ENCODE peak calls at places on chromosomes 11 and 22, in six cellular contexts. P is MM.1S, I is IMR-90, Z is PC-3, V is glutamatergic neuron, G is fibroblast of lung. Y is an unnamed sample.
A peak's percentile ranks its signal among the peaks of the same experiment; 100 is the strongest.

GRCh38 chr11:93904711-93905110 is 54.3 kb upstream of the VSTM5 start:
- DNase-seq in P (no peak), I (no peak), Z (no peak), V (no peak), G (peak; percentile 34), Y (no peak)

GRCh38 chr11:62909107-62909894 is 11.9 kb downstream of the CHRM1 start:
- DNase-seq in P (peak; percentile 30), I (peak; percentile 73), Z (peak; percentile 81), V (peak; percentile 71), G (peak; percentile 62), Y (peak; percentile 66)

GRCh38 chr22:43349636-43350035 is 6.5 kb upstream of the SCUBE1 start:
- DNase-seq in P (no peak), I (no peak), Z (no peak), V (no peak), G (no peak), Y (no peak)

GRCh38 chr11:33135216-33135615 is 26.1 kb downstream of the CSTF3 start:
- DNase-seq in P (no peak), I (peak; percentile 85), Z (no peak), V (no peak), G (peak; percentile 81), Y (peak; percentile 64)

GRCh38 chr11:121161349-121161917 is 60.4 kb downstream of the TECTA start:
- DNase-seq in P (no peak), I (no peak), Z (no peak), V (no peak), G (no peak), Y (no peak)

GRCh38 chr22:19535001-19535400 is 10.8 kb upstream of the CLDN5 start:
- DNase-seq in P (no peak), I (no peak), Z (no peak), V (no peak), G (no peak), Y (no peak)

GRCh38 chr11:126137146-126137545 is 74.3 kb downstream of the RPUSD4 start:
- DNase-seq in P (no peak), I (no peak), Z (no peak), V (no peak), G (no peak), Y (no peak)

GRCh38 chr11:77056814-77057402 is 9.9 kb upstream of the CAPN5 start:
- DNase-seq in P (no peak), I (no peak), Z (no peak), V (no peak), G (no peak), Y (no peak)

GRCh38 chr11:95768521-95768920 is 21.1 kb downstream of the FAM76B start:
- DNase-seq in P (no peak), I (peak; percentile 9), Z (no peak), V (no peak), G (peak; percentile 8), Y (no peak)

GRCh38 chr11:18005376-18006129 is 7.3 kb downstream of the SERGEF start:
- DNase-seq in P (no peak), I (no peak), Z (no peak), V (no peak), G (no peak), Y (no peak)

GRCh38 chr11:77762426-77762825 is 58.1 kb downstream of the RSF1 start:
- DNase-seq in P (no peak), I (no peak), Z (no peak), V (no peak), G (no peak), Y (no peak)

DNA sequence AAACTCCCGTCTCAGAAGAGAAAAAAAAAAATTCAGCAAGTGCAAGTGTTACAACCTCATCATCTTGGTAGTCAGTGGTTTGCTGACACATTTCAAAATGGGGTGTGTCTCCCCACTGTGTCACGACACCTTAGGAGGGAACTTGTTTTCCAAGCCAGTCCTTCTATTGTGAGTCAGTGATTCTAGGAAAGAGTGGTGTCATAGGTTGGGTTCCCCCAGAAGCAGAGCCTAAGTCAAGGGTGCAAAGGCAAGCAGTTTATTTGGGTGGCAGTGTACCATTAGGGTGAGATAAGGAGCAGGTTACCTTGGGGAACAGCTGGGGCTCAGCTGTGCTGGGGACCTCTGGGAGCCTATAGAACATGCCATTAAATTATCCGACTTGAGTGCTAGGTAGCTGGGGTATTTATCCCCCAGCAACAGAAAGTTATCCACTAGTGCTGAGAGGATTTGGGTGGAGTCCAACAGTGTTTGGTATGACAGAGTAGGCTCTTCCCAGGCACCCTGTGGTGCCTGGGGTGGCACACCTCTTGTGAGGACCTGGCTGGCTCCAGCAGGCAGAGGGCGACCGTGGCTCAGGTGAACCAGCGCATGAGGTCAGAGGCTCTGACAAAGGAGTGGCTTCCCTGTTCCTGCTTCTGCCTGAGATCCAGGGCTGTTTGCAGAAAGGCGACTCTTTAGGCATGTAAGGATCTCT is 41.7 kb downstream of the KIAA1671 start:
- DNase-seq in P (no peak), I (no peak), Z (peak; percentile 70), V (no peak), G (peak; percentile 68), Y (peak; percentile 53)
- TF ChIP-seq CTCF in P (peak; percentile 10), I (no peak), Z (peak; percentile 53), V (no peak), G (no peak), Y (no peak)

DNA sequence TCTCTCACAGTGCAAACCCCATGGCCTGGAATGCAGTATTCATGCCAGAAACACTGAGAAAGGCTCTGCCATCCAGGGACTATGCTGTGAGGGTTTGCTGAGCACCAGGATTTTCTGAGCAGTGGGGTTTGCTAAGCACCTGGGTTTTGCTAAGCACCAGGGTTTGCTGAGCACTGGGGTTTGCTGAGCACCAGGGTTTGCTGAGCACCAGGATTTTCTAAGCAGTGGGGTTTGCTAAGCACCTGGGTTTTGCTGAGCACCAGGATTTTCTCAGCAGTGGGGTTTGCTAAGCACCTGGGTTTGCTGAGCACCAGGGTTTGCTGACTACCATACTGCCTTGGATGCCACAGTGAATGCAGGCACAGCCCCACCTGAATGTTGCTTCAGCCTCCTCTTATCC is 48.3 kb upstream of the SMIM38 start:
- DNase-seq in P (no peak), I (no peak), Z (no peak), V (no peak), G (no peak), Y (no peak)
- TF ChIP-seq CTCF in P (no peak), I (no peak), Z (no peak), V (no peak), G (no peak), Y (no peak)

GRCh38 chr11:27703453-27703852 is 3.2 kb upstream of the BDNF start:
- DNase-seq in P (no peak), I (peak; percentile 89), Z (peak; percentile 53), V (no peak), G (peak; percentile 72), Y (peak; percentile 70)

GRCh38 chr11:27700351-27701261 is at the start of gene BDNF:
- DNase-seq in P (peak; percentile 33), I (peak; percentile 60), Z (peak; percentile 53), V (peak; percentile 43), G (peak; percentile 63), Y (peak; percentile 36)

GRCh38 chr11:27699926-27700350 is 317 bp downstream of the BDNF start:
- DNase-seq in P (no peak), I (no peak), Z (no peak), V (no peak), G (no peak), Y (no peak)

GRCh38 chr11:27699242-27699925 is 871 bp downstream of the BDNF start:
- DNase-seq in P (no peak), I (peak; percentile 55), Z (peak; percentile 50), V (peak; percentile 28), G (peak; percentile 72), Y (no peak)

DNA sequence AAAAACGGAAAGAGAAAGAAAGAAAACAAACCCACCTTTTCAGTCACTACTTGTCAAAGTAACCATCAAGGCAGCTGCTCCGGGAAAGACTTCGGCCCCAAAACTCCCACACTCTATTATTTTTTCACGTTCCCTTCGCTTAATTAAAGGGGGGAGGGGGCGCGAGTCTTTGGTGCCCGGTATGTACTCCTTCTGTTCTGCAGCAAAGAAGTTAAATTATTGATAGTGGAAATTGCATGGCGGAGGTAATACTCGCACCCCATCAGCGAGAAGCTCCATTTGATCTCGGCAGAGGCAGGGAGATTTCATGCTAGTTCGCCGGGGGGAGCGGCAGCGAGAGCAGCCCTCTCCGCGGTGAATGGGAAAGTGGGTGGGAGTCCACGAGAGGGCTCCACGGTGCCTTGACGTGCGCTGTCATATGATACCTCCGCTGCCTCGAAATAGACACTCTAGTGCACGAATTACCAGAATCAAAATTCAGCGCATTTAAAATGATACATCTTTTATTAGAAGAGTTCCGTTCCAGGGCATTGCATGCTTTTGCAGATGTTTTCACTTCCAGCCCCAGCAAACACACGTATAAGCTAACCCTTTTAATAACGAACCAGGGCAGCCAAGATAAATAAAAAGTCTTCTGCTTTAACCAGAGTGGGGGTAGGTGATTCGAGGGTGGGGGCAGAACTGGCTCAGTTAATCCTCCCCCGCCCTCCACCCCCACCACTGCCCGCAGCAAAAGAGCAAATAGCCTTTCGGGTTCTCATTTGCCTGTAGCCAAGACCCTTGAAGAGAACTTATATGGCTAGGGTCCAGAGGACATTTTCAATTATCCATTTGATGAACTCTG is 1.2 kb upstream of the BDNF start:
- DNase-seq in P (peak; percentile 41), I (peak; percentile 89), Z (peak; percentile 52), V (peak; percentile 27), G (peak; percentile 80), Y (peak; percentile 74)
- TF ChIP-seq CTCF in P (peak; percentile 30), I (peak; percentile 56), Z (peak; percentile 51), V (no peak), G (peak; percentile 23), Y (peak; percentile 72)

GRCh38 chr22:24105661-24106060 is 75.6 kb upstream of the SUSD2 start:
- DNase-seq in P (no peak), I (no peak), Z (no peak), V (no peak), G (no peak), Y (no peak)

GRCh38 chr22:24109649-24110048 is 71.6 kb upstream of the SUSD2 start:
- DNase-seq in P (no peak), I (no peak), Z (no peak), V (no peak), G (no peak), Y (no peak)

GRCh38 chr22:24107668-24108067 is 73.6 kb upstream of the SUSD2 start:
- DNase-seq in P (no peak), I (peak; percentile 90), Z (peak; percentile 37), V (no peak), G (peak; percentile 81), Y (peak; percentile 20)

GRCh38 chr22:24106385-24107381 is 74.6 kb upstream of the SUSD2 start:
- DNase-seq in P (peak; percentile 54), I (no peak), Z (no peak), V (no peak), G (no peak), Y (no peak)

DNA sequence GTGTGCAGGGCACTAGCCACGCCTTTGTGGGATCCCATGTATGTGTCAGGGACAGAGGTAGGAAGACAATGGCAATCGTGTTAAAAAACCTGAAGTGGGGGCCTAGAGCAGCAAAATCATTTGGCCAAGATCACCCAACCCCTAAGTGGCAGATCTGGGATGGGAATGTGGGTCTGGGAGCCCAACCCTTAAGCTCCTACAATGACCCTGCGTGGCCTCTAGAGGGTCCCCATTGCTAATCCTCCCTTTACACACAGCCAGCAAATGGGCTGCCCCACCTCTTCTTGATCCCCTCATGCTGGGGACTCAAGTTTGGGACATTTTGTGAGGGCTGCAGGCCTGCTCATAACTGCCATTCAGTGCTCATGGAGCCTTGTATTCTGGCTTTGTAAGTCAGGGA is 73.2 kb upstream of the SUSD2 start:
- DNase-seq in P (no peak), I (no peak), Z (no peak), V (no peak), G (no peak), Y (no peak)
- TF ChIP-seq CTCF in P (no peak), I (no peak), Z (no peak), V (no peak), G (no peak), Y (no peak)

GRCh38 chr22:39959640-39960447 is at the start of gene TMA7B:
- DNase-seq in P (no peak), I (peak; percentile 75), Z (peak; percentile 57), V (no peak), G (peak; percentile 74), Y (peak; percentile 58)
- TF ChIP-seq CTCF in P (no peak), I (peak; percentile 42), Z (peak; percentile 29), V (no peak), G (peak; percentile 12), Y (peak; percentile 59)

Y was measured in HFFc6.